ENCODE peak calls at places on chromosome 9, in five cellular contexts. V, L, Z, S and Y are unnamed samples.
A peak's percentile ranks its signal among the peaks of the same experiment; 100 is the strongest.

GRCh38 chr9:114754574-114754973 is 51.3 kb downstream of the TNFSF15 start:
- DNase-seq in S (no peak), Z (no peak), V (no peak), L (no peak), Y (no peak)

GRCh38 chr9:121292051-121292450 is 24.1 kb downstream of the GSN start:
- DNase-seq in Z (no peak), V (no peak), L (no peak), S (no peak), Y (no peak)

GRCh38 chr9:83432104-83432627 is 106.0 kb downstream of the FRMD3 start:
- DNase-seq in V (no peak), Z (peak; percentile 18), L (peak; percentile 65), S (peak; percentile 27), Y (no peak)

GRCh38 chr9:136992819-136993369 is 672 bp downstream of the PAXX start:
- DNase-seq in Z (no peak), L (no peak), V (no peak), S (no peak), Y (no peak)

GRCh38 chr9:106487256-106487655 is 375.7 kb upstream of the ZNF462 start:
- DNase-seq in S (no peak), Z (no peak), L (no peak), V (no peak), Y (no peak)

GRCh38 chr9:127862075-127863011 is 7.9 kb upstream of the ENG start:
- DNase-seq in L (no peak), Z (no peak), S (no peak), V (no peak), Y (peak; percentile 54)

GRCh38 chr9:137149942-137150484 is 11.1 kb downstream of the GRIN1 start:
- DNase-seq in V (no peak), L (peak; percentile 83), Z (no peak), S (no peak), Y (no peak)

GRCh38 chr9:93813687-93814560 is 141.2 kb downstream of the BARX1 start:
- DNase-seq in Z (peak; percentile 26), L (peak; percentile 46), V (no peak), S (no peak), Y (no peak)

GRCh38 chr9:88998911-88999310 is 7.6 kb downstream of the S1PR3 start:
- DNase-seq in V (no peak), L (no peak), Z (no peak), S (no peak), Y (peak; percentile 62)

GRCh38 chr9:95724253-95724991 is 151.1 kb upstream of the ERCC6L2 start:
- DNase-seq in L (no peak), V (no peak), S (no peak), Z (no peak), Y (no peak)

GRCh38 chr9:85943757-85944430 is 2.9 kb downstream of the NAA35 start:
- DNase-seq in V (no peak), L (no peak), Z (no peak), S (no peak), Y (no peak)

GRCh38 chr9:14075218-14075617 is 238.7 kb downstream of the NFIB start:
- DNase-seq in L (no peak), S (no peak), Z (no peak), V (no peak), Y (no peak)

GRCh38 chr9:20570086-20570485 is 52.2 kb downstream of the MLLT3 start:
- DNase-seq in Z (no peak), S (no peak), V (peak; percentile 51), L (no peak), Y (peak; percentile 65)

GRCh38 chr9:127634698-127635097 is 22.6 kb downstream of the STXBP1 start:
- DNase-seq in V (no peak), L (no peak), Z (no peak), S (no peak), Y (no peak)

GRCh38 chr9:81559741-81560140 is 129.6 kb downstream of the TLE1 start:
- DNase-seq in Z (no peak), L (no peak), V (peak; percentile 95), S (no peak), Y (peak; percentile 96)

GRCh38 chr9:71764438-71764837 is 3.9 kb downstream of the CEMIP2 start:
- DNase-seq in L (no peak), Z (no peak), S (no peak), V (no peak), Y (no peak)

GRCh38 chr9:126066131-126066530 is 260.5 kb upstream of the MVB12B start:
- DNase-seq in S (no peak), V (no peak), Z (no peak), L (no peak), Y (no peak)

GRCh38 chr9:134617836-134618162 is 23.8 kb upstream of the COL5A1 start:
- DNase-seq in V (no peak), L (no peak), Z (no peak), S (no peak), Y (no peak)

GRCh38 chr9:134618823-134619454 is 22.7 kb upstream of the COL5A1 start:
- DNase-seq in L (peak; percentile 18), Z (no peak), S (no peak), V (no peak), Y (no peak)

GRCh38 chr9:134619456-134619982 is 22.1 kb upstream of the COL5A1 start:
- DNase-seq in V (no peak), Z (no peak), L (peak; percentile 14), S (no peak), Y (no peak)

GRCh38 chr9:134617246-134617645 is 24.4 kb upstream of the COL5A1 start:
- DNase-seq in L (peak; percentile 12), V (no peak), Z (no peak), S (no peak), Y (no peak)

GRCh38 chr9:134618163-134618822 is 23.3 kb upstream of the COL5A1 start:
- DNase-seq in S (no peak), L (peak; percentile 22), Z (no peak), V (no peak), Y (no peak)
- H2AFZ ChIP-seq in S (no peak overlapping the region), L (no peak overlapping the region), Z (no peak overlapping the region), V (peak overlapping the region; percentile 16), Y (no peak overlapping the region)

GRCh38 chr9:133078486-133078885 is 16.7 kb downstream of the CEL start:
- DNase-seq in L (no peak), V (no peak), S (no peak), Z (no peak), Y (no peak)
- H2BK15ac ChIP-seq in L (no peak overlapping the region), V (no peak overlapping the region), S (no peak overlapping the region), Z (no peak overlapping the region), Y (no peak overlapping the region)

GRCh38 chr9:78031271-78031825 is at the start of gene GNAQ:
- DNase-seq in S (no peak), Z (peak; percentile 30), L (no peak), V (peak; percentile 15), Y (no peak)
- H3K14ac ChIP-seq in S (no peak within 1 kb of the TSS), Z (peak within 1 kb of the TSS; percentile 63), L (peak within 1 kb of the TSS; percentile 68), V (peak within 1 kb of the TSS; percentile 87), Y (peak within 1 kb of the TSS; percentile 99)

GRCh38 chr9:21968331-21969010 is 25.7 kb downstream of the CDKN2A start:
- DNase-seq in Z (peak; percentile 43), L (peak; percentile 57), S (no peak), V (no peak), Y (peak; percentile 50)
- H2AFZ ChIP-seq in Z (peak overlapping the region; percentile 72), L (no peak overlapping the region), S (no peak overlapping the region), V (peak overlapping the region; percentile 60), Y (peak overlapping the region; percentile 1)

DNA sequence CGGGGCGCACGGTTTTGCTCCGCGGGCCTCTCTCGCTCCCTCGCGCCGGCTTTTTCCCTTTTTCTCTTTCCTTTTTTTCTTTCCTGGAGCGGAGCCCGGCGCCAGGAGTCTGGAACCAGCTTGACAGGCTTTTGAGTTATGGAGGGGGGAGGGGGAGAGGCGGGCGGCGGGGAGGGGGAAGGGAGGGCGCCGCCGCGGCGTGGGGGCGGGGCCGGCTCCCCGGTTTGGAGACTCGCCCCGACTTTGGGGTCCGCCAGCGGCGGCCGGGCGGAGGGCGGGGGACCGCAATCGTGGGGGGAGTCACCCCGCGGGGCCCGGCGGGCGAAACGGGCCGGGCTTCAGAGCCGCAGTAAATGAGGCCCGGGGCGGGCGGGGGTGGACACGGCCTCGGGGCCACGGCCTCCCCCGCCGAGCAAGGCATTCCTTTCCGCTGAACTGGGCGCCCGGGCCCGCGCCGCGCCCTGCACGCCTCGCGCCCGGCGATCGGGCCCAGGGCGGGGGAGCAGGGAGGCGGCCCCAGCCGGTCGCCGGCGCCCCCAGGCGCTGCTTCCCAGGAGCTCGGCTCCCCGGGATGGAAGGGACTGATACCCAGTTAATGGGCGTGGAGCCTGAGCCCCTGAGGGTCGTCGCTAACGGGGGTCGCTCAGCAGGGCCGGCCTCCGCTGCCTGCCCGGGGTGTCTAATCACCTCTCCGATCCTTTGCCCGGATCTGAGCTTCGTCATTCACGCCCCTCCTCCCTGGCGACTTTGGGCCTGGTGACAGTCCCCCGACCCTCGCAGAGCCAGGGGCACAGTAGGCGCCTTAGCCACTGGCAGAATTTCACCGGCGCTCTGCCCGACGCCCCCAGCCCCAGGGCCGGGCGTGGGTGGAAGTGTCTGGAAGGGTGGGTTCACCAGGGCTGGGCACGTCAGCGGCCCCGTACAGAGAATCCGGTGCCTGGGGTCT is 138.1 kb downstream of the C9orf50 start:
- DNase-seq in S (no peak), L (no peak), Z (peak; percentile 49), V (peak; percentile 84), Y (peak; percentile 94)
- H2BK15ac ChIP-seq in S (peak overlapping the region; percentile 46), L (no peak overlapping the region), Z (peak overlapping the region; percentile 98), V (peak overlapping the region; percentile 94), Y (peak overlapping the region; percentile 62)

DNA sequence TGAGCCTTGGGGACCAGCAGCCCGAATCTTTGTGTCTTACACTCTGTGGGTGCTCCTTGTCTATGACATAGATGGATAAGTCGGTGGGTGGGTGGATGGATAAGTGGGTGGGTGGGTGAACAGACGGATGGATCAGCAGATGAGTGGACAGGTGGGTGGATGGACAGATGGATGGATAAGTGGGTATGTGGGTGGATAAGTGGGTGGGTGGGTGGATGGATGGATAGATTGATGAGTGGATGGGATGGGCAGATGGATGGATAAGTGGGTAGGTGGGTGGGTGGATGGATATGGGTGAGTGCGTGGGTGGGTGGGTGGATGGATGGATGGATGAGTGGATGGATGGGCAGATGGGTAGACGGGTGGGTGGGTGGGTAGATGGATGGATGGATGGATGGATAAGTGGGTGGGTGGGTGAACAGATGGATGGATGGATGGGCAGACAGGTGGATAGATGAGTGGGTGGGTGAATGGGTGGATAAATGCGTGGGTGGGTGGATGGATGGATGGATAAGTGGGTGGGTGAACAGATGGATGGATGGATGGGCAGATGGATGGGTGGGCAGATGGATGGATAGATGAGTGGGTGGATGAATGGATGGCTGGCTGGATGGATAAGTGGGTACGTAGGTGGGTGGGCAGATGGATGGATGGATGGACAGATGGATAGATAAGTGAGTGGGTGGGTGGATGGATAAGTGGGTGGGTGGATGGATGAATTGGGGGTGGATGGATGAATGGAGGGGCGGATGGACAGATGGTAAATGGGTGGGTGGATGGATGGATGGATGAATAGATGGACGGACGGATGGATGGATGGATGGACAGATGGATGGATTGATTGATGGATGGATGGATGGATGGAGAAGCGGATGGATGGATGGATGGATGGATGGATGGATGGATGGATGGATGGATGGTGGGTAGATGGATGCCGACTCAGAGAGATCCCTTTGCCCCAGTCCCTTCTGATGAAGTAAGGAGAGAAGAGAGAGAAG is 121.2 kb downstream of the VAV2 start:
- DNase-seq in L (no peak), V (no peak), S (no peak), Z (no peak), Y (no peak)
- H3K14ac ChIP-seq in L (no peak overlapping the region), V (no peak overlapping the region), S (no peak overlapping the region), Z (peak overlapping the region; percentile 5), Y (no peak overlapping the region)

GRCh38 chr9:16344343-16344742 is 526.1 kb downstream of the BNC2 start:
- DNase-seq in V (peak; percentile 93), L (no peak), S (no peak), Z (no peak), Y (peak; percentile 94)
- H2AFZ ChIP-seq in V (peak overlapping the region; percentile 90), L (no peak overlapping the region), S (no peak overlapping the region), Z (no peak overlapping the region), Y (no peak overlapping the region)